ENCODE peak calls at places on chromosomes 13 and 19, in four cellular contexts. One of them, this sample, is unnamed.

GRCh38 chr19:54299126-54299498 is 13.9 kb downstream of the LILRA5 start:
- DNase-seq in effector memory CD4-positive, alpha-beta T cell: no peak
- DNase-seq in suprapubic skin: peak; percentile 35
- DNase-seq in mesendoderm: no peak
- DNase-seq in this sample: no peak

GRCh38 chr13:31204592-31204991 is 4.8 kb downstream of the B3GLCT start:
- DNase-seq in suprapubic skin: no peak
- DNase-seq in effector memory CD4-positive, alpha-beta T cell: no peak
- DNase-seq in mesendoderm: peak; percentile 28
- DNase-seq in this sample: peak; percentile 7

GRCh38 chr19:16449330-16449961 is 22.3 kb downstream of the EPS15L1 start:
- DNase-seq in effector memory CD4-positive, alpha-beta T cell: peak; percentile 8
- DNase-seq in mesendoderm: no peak
- DNase-seq in suprapubic skin: no peak
- DNase-seq in this sample: no peak

GRCh38 chr19:33868076-33868735 is 71.5 kb downstream of the KCTD15 start:
- DNase-seq in mesendoderm: no peak
- DNase-seq in effector memory CD4-positive, alpha-beta T cell: no peak
- DNase-seq in suprapubic skin: no peak
- DNase-seq in this sample: peak; percentile 12

GRCh38 chr19:41195675-41196497 is 2.9 kb downstream of the CYP2S1 start:
- DNase-seq in suprapubic skin: no peak
- DNase-seq in mesendoderm: no peak
- DNase-seq in effector memory CD4-positive, alpha-beta T cell: no peak
- DNase-seq in this sample: no peak

GRCh38 chr13:28631792-28632191 is 27.1 kb upstream of the POMP start:
- DNase-seq in suprapubic skin: no peak
- DNase-seq in mesendoderm: no peak
- DNase-seq in effector memory CD4-positive, alpha-beta T cell: no peak
- DNase-seq in this sample: no peak

GRCh38 chr13:90585392-90585791 is 762.1 kb upstream of the MIR17HG start:
- DNase-seq in mesendoderm: no peak
- DNase-seq in effector memory CD4-positive, alpha-beta T cell: no peak
- DNase-seq in suprapubic skin: no peak
- DNase-seq in this sample: no peak

GRCh38 chr13:113969973-113970611 is 3.8 kb downstream of the C13orf46 start:
- DNase-seq in effector memory CD4-positive, alpha-beta T cell: no peak
- DNase-seq in mesendoderm: no peak
- DNase-seq in suprapubic skin: no peak
- DNase-seq in this sample: no peak

GRCh38 chr19:11295665-11296245 is at the start of gene TSPAN16:
- DNase-seq in effector memory CD4-positive, alpha-beta T cell: no peak
- DNase-seq in suprapubic skin: no peak
- DNase-seq in mesendoderm: no peak
- DNase-seq in this sample: no peak

GRCh38 chr19:2077833-2078619 is 18.1 kb downstream of the MOB3A start:
- DNase-seq in suprapubic skin: no peak
- DNase-seq in mesendoderm: no peak
- DNase-seq in effector memory CD4-positive, alpha-beta T cell: no peak
- DNase-seq in this sample: no peak

GRCh38 chr13:25783480-25784081 is 268.2 kb downstream of the SHISA2 start:
- DNase-seq in mesendoderm: no peak
- DNase-seq in effector memory CD4-positive, alpha-beta T cell: no peak
- DNase-seq in suprapubic skin: no peak
- DNase-seq in this sample: no peak

GRCh38 chr19:7385062-7385461 is 36.3 kb downstream of the ARHGEF18 start:
- DNase-seq in mesendoderm: no peak
- DNase-seq in effector memory CD4-positive, alpha-beta T cell: no peak
- DNase-seq in suprapubic skin: no peak
- DNase-seq in this sample: no peak

GRCh38 chr13:43487459-43487858 is 299.3 kb downstream of the ENOX1 start:
- DNase-seq in effector memory CD4-positive, alpha-beta T cell: no peak
- DNase-seq in suprapubic skin: no peak
- DNase-seq in mesendoderm: no peak
- DNase-seq in this sample: no peak

GRCh38 chr19:56091751-56092546 is 29.1 kb downstream of the ZNF787 start:
- DNase-seq in mesendoderm: no peak
- DNase-seq in effector memory CD4-positive, alpha-beta T cell: peak; percentile 29
- DNase-seq in suprapubic skin: no peak
- DNase-seq in this sample: peak; percentile 56

GRCh38 chr19:8396185-8396562 is 6.0 kb downstream of the RAB11B start:
- DNase-seq in mesendoderm: no peak
- DNase-seq in suprapubic skin: no peak
- DNase-seq in effector memory CD4-positive, alpha-beta T cell: no peak
- DNase-seq in this sample: no peak

GRCh38 chr13:74056829-74057564 is 77.2 kb downstream of the KLF12 start:
- DNase-seq in suprapubic skin: no peak
- DNase-seq in effector memory CD4-positive, alpha-beta T cell: no peak
- DNase-seq in mesendoderm: no peak
- DNase-seq in this sample: no peak

GRCh38 chr13:24002206-24002815 is 105.0 kb upstream of the C1QTNF9B start:
- DNase-seq in suprapubic skin: no peak
- DNase-seq in mesendoderm: no peak
- DNase-seq in effector memory CD4-positive, alpha-beta T cell: no peak
- DNase-seq in this sample: no peak

GRCh38 chr19:19782783-19783182 is 38.8 kb downstream of the ZNF506 start:
- DNase-seq in mesendoderm: no peak
- DNase-seq in suprapubic skin: no peak
- DNase-seq in effector memory CD4-positive, alpha-beta T cell: no peak
- DNase-seq in this sample: no peak

GRCh38 chr19:1445185-1445931 is 4.6 kb upstream of the APC2 start:
- DNase-seq in suprapubic skin: no peak
- DNase-seq in effector memory CD4-positive, alpha-beta T cell: peak; percentile 60
- DNase-seq in mesendoderm: peak; percentile 65
- DNase-seq in this sample: peak; percentile 80

GRCh38 chr13:77620138-77620537 is 77.3 kb upstream of the SLAIN1 start:
- DNase-seq in effector memory CD4-positive, alpha-beta T cell: no peak
- DNase-seq in mesendoderm: no peak
- DNase-seq in suprapubic skin: no peak
- DNase-seq in this sample: no peak

GRCh38 chr19:8468124-8468523 is 23.3 kb downstream of the HNRNPM start:
- DNase-seq in mesendoderm: no peak
- DNase-seq in effector memory CD4-positive, alpha-beta T cell: no peak
- DNase-seq in suprapubic skin: no peak
- DNase-seq in this sample: no peak

GRCh38 chr13:27008733-27009132 is 162.9 kb downstream of the USP12 start:
- DNase-seq in effector memory CD4-positive, alpha-beta T cell: no peak
- DNase-seq in suprapubic skin: no peak
- DNase-seq in mesendoderm: no peak
- DNase-seq in this sample: no peak
- H3K27ac ChIP-seq in effector memory CD4-positive, alpha-beta T cell: no peak overlapping the region
- H3K27ac ChIP-seq in suprapubic skin: no peak overlapping the region
- H3K27ac ChIP-seq in mesendoderm: no peak overlapping the region
- H3K27ac ChIP-seq in this sample: no peak overlapping the region

GRCh38 chr19:38551450-38551813 is 66.3 kb downstream of the MAP4K1 start:
- DNase-seq in mesendoderm: no peak
- DNase-seq in suprapubic skin: no peak
- DNase-seq in effector memory CD4-positive, alpha-beta T cell: no peak
- DNase-seq in this sample: no peak
- H3K4me3 ChIP-seq in mesendoderm: no peak overlapping the region
- H3K4me3 ChIP-seq in suprapubic skin: no peak overlapping the region
- H3K4me3 ChIP-seq in effector memory CD4-positive, alpha-beta T cell: no peak overlapping the region
- H3K4me3 ChIP-seq in this sample: no peak overlapping the region

DNA sequence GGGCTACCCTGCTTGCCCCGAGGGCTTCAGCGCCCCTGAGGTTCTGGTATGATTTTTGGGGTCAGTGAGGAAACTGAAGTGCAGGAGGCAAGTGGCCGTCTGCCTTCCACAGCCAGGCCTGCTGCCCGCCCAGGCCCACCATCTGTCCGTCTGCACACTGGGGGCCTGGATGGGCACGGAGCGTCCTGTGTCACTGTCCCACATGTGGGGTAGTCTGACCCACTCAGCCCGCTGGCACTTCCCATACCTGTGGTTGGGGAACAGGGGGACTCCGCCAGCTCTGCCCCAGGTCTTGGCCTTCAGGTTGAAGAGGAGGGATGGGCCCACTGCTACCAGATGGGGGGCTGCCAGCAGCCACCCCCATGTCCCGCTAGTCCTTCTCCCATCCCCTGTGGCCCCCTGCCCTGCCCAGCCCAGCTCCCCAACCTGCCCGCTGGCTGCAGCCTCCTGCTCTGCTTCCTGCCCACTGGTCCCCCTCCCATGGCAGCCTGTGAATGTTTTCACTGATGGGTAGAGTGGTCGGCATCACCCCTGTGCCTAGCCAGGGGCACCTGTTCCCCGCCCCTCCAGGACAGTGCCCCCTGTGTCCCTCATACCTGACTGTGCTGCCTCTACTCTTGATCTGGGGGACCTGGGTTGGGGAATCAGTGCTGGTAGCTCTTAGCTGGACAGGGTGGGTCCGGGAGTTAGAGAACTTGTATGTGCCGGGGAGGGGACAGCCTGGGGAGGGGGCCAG is 9.5 kb downstream of the PIAS4 start:
- DNase-seq in mesendoderm: no peak
- DNase-seq in suprapubic skin: no peak
- DNase-seq in effector memory CD4-positive, alpha-beta T cell: no peak
- DNase-seq in this sample: no peak
- H3K27ac ChIP-seq in mesendoderm: no peak overlapping the region
- H3K27ac ChIP-seq in suprapubic skin: peak overlapping the region; percentile 59
- H3K27ac ChIP-seq in effector memory CD4-positive, alpha-beta T cell: no peak overlapping the region
- H3K27ac ChIP-seq in this sample: no peak overlapping the region

GRCh38 chr19:35336166-35336955 is 7.4 kb downstream of the CD22 start:
- DNase-seq in suprapubic skin: no peak
- DNase-seq in mesendoderm: no peak
- DNase-seq in effector memory CD4-positive, alpha-beta T cell: no peak
- DNase-seq in this sample: no peak

GRCh38 chr19:35337984-35338296 is 9.0 kb downstream of the CD22 start:
- DNase-seq in mesendoderm: no peak
- DNase-seq in suprapubic skin: no peak
- DNase-seq in effector memory CD4-positive, alpha-beta T cell: no peak
- DNase-seq in this sample: no peak

GRCh38 chr19:35340431-35340830 is 7.3 kb upstream of the FFAR1 start:
- DNase-seq in suprapubic skin: no peak
- DNase-seq in mesendoderm: no peak
- DNase-seq in effector memory CD4-positive, alpha-beta T cell: no peak
- DNase-seq in this sample: no peak

GRCh38 chr19:35334064-35334753 is 5.2 kb downstream of the CD22 start:
- DNase-seq in suprapubic skin: no peak
- DNase-seq in mesendoderm: no peak
- DNase-seq in effector memory CD4-positive, alpha-beta T cell: no peak
- DNase-seq in this sample: no peak

GRCh38 chr19:35337081-35337983 is 8.3 kb downstream of the CD22 start:
- DNase-seq in effector memory CD4-positive, alpha-beta T cell: no peak
- DNase-seq in mesendoderm: no peak
- DNase-seq in suprapubic skin: no peak
- DNase-seq in this sample: no peak
- H3K4me3 ChIP-seq in effector memory CD4-positive, alpha-beta T cell: no peak overlapping the region
- H3K4me3 ChIP-seq in mesendoderm: no peak overlapping the region
- H3K4me3 ChIP-seq in suprapubic skin: no peak overlapping the region
- H3K4me3 ChIP-seq in this sample: no peak overlapping the region

GRCh38 chr19:18013210-18013609 is 5.2 kb downstream of the ARRDC2 start:
- DNase-seq in mesendoderm: no peak
- DNase-seq in suprapubic skin: no peak
- DNase-seq in effector memory CD4-positive, alpha-beta T cell: no peak
- DNase-seq in this sample: no peak
- H3K27ac ChIP-seq in mesendoderm: no peak overlapping the region
- H3K27ac ChIP-seq in suprapubic skin: peak overlapping the region; percentile 54
- H3K27ac ChIP-seq in effector memory CD4-positive, alpha-beta T cell: peak overlapping the region; percentile 75
- H3K27ac ChIP-seq in this sample: no peak overlapping the region

GRCh38 chr19:39833160-39833463 is 850 bp downstream of the DYRK1B start:
- DNase-seq in suprapubic skin: no peak
- DNase-seq in mesendoderm: no peak
- DNase-seq in effector memory CD4-positive, alpha-beta T cell: no peak
- DNase-seq in this sample: no peak

GRCh38 chr19:39831679-39832078 is 2.3 kb downstream of the DYRK1B start:
- DNase-seq in suprapubic skin: no peak
- DNase-seq in effector memory CD4-positive, alpha-beta T cell: no peak
- DNase-seq in mesendoderm: no peak
- DNase-seq in this sample: no peak

GRCh38 chr19:39832341-39833083 is 1.4 kb downstream of the DYRK1B start:
- DNase-seq in mesendoderm: no peak
- DNase-seq in effector memory CD4-positive, alpha-beta T cell: peak; percentile 40
- DNase-seq in suprapubic skin: no peak
- DNase-seq in this sample: no peak

GRCh38 chr19:39834287-39834841 is 402 bp upstream of the DYRK1B start:
- DNase-seq in suprapubic skin: no peak
- DNase-seq in effector memory CD4-positive, alpha-beta T cell: no peak
- DNase-seq in mesendoderm: no peak
- DNase-seq in this sample: no peak

GRCh38 chr19:39833464-39834286 is at the start of gene DYRK1B:
- DNase-seq in suprapubic skin: peak; percentile 100
- DNase-seq in mesendoderm: peak; percentile 98
- DNase-seq in effector memory CD4-positive, alpha-beta T cell: peak; percentile 97
- DNase-seq in this sample: peak; percentile 98
- H3K4me3 ChIP-seq in suprapubic skin: peak within 1 kb of the TSS; percentile 78
- H3K4me3 ChIP-seq in mesendoderm: peak within 1 kb of the TSS; percentile 77
- H3K4me3 ChIP-seq in effector memory CD4-positive, alpha-beta T cell: peak within 1 kb of the TSS; percentile 100
- H3K4me3 ChIP-seq in this sample: peak within 1 kb of the TSS; percentile 89

GRCh38 chr13:61162106-61162505 is 253.5 kb downstream of the PCDH20 start:
- DNase-seq in suprapubic skin: no peak
- DNase-seq in mesendoderm: no peak
- DNase-seq in effector memory CD4-positive, alpha-beta T cell: no peak
- DNase-seq in this sample: no peak
- H3K27ac ChIP-seq in suprapubic skin: no peak overlapping the region
- H3K27ac ChIP-seq in mesendoderm: no peak overlapping the region
- H3K27ac ChIP-seq in effector memory CD4-positive, alpha-beta T cell: no peak overlapping the region
- H3K27ac ChIP-seq in this sample: no peak overlapping the region

DNA sequence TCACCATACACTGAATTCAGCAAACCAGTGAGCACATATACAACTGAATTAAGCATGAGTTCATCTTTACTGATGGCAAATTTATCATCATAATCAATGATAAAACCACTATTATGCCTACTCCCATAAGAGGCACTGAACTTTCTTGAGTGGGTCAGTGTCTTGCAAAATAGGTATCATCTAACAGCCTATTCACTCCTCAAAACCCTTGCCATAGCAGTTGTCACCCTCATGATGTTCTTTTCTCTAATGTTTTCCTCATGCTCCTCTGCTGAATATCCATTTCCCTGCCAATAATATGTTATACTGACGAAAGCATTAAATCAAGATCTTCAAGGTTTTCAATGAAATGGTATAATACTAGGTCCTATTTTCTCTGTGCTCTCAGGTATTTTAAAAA is 5.6 kb downstream of the ARGLU1 start:
- DNase-seq in effector memory CD4-positive, alpha-beta T cell: no peak
- DNase-seq in mesendoderm: no peak
- DNase-seq in suprapubic skin: no peak
- DNase-seq in this sample: no peak
- H3K4me3 ChIP-seq in effector memory CD4-positive, alpha-beta T cell: no peak overlapping the region
- H3K4me3 ChIP-seq in mesendoderm: no peak overlapping the region
- H3K4me3 ChIP-seq in suprapubic skin: no peak overlapping the region
- H3K4me3 ChIP-seq in this sample: no peak overlapping the region

DNA sequence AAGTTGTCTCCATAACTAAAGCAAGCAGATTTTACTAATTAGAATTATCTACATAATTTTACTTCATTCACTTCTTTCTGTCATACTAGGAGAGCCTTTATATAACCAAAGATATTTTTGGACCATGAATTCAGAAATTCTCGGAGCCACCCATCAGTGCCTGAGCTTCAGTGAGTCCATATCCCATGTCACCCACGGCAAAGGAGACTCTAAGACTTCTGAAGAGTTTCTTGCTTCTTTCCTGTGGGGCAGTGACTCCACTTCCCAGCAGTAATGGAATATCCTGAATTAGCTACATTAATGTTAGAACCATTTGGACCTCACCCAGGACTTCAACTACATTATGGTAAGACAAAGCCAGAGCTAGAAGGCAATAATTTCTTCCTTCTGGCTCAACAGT is 8.2 kb downstream of the STARD13 start:
- DNase-seq in mesendoderm: no peak
- DNase-seq in suprapubic skin: no peak
- DNase-seq in effector memory CD4-positive, alpha-beta T cell: no peak
- DNase-seq in this sample: no peak
- H3K27ac ChIP-seq in mesendoderm: no peak overlapping the region
- H3K27ac ChIP-seq in suprapubic skin: peak overlapping the region; percentile 48
- H3K27ac ChIP-seq in effector memory CD4-positive, alpha-beta T cell: no peak overlapping the region
- H3K27ac ChIP-seq in this sample: no peak overlapping the region